ENCODE peak calls at places on chromosomes 4 and X, in ten cellular contexts. I is breast epithelium, W is NB4, F is coronary artery, J is AG09309, U is heart left ventricle, O is left lung, M is cardiac muscle cell, K is AG04450, Z is gastrocnemius medialis. Q is an unnamed sample.

GRCh38 chr4:77104405-77105292 is 28.9 kb upstream of the CCNI start:
- DNase-seq in U (peak), Z (peak), J (no peak), K (no peak), O (peak), F (peak), W (no peak), I (peak), M (peak), Q (no peak)

GRCh38 chr4:136864580-136865185 is 667.6 kb downstream of the PCDH18 start:
- DNase-seq in I (no peak), F (no peak), O (no peak), K (peak), J (peak), W (peak), U (no peak), M (peak), Z (no peak), Q (peak)

GRCh38 chr4:73726000-73726399 is 14.4 kb upstream of the CXCL8 start:
- DNase-seq in U (no peak), W (no peak), F (no peak), I (no peak), O (no peak), M (peak), J (no peak), Z (no peak), K (peak), Q (no peak)

GRCh38 chr4:23855912-23856605 is 33.8 kb downstream of the PPARGC1A start:
- DNase-seq in J (no peak), U (no peak), K (no peak), F (no peak), M (peak), I (no peak), W (no peak), Z (no peak), O (no peak), Q (no peak)

GRCh38 chrX:29627833-29628232 is 587.5 kb upstream of the MAGEB2 start:
- DNase-seq in F (no peak), Z (no peak), U (no peak), M (peak), W (no peak), J (no peak), I (no peak), K (no peak), O (no peak), Q (no peak)

GRCh38 chr4:4866124-4866832 is 6.8 kb downstream of the MSX1 start:
- DNase-seq in F (no peak), M (peak), O (no peak), K (no peak), W (no peak), Z (no peak), U (peak), I (no peak), J (no peak), Q (no peak)

GRCh38 chrX:34917146-34917545 is 25.4 kb upstream of the FAM47B start:
- DNase-seq in I (no peak), M (no peak), F (no peak), Z (no peak), K (no peak), U (no peak), O (no peak), J (no peak), W (no peak), Q (no peak)

GRCh38 chr4:72604324-72604723 is 35.3 kb upstream of the ADAMTS3 start:
- DNase-seq in W (no peak), J (no peak), K (no peak), O (no peak), M (peak), Z (no peak), F (no peak), U (no peak), I (peak), Q (no peak)

GRCh38 chrX:37350034-37350365 is 836 bp downstream of the PRRG1 start:
- DNase-seq in U (no peak), K (no peak), Z (peak), O (no peak), J (no peak), M (peak), I (no peak), W (no peak), F (no peak), Q (no peak)

GRCh38 chr4:8010618-8011017 is 71.0 kb upstream of the AFAP1 start:
- DNase-seq in M (peak), I (no peak), J (no peak), O (peak), F (no peak), W (no peak), K (no peak), Z (no peak), U (no peak), Q (no peak)

GRCh38 chr4:93730251-93730650 is 98.3 kb upstream of the ATOH1 start:
- DNase-seq in W (no peak), F (no peak), K (no peak), J (no peak), O (no peak), U (no peak), Z (no peak), I (no peak), M (no peak), Q (no peak)

GRCh38 chr4:89556596-89557305 is 249.2 kb upstream of the GPRIN3 start:
- DNase-seq in O (no peak), W (no peak), Z (no peak), K (no peak), M (peak), I (no peak), F (no peak), U (no peak), J (no peak), Q (no peak)

GRCh38 chr4:176238819-176239218 is 30.2 kb downstream of the ASB5 start:
- DNase-seq in Z (peak), F (no peak), O (no peak), K (no peak), W (no peak), U (no peak), I (no peak), J (peak), M (no peak), Q (no peak)

GRCh38 chr4:149999485-150000074 is 78.7 kb upstream of the DCLK2 start:
- DNase-seq in U (peak), I (no peak), M (peak), W (peak), O (no peak), F (no peak), Z (peak), K (peak), J (peak), Q (no peak)

GRCh38 chr4:186844059-186844681 is 120.5 kb upstream of the FAT1 start:
- DNase-seq in U (peak), J (peak), Z (no peak), O (no peak), W (no peak), F (no peak), M (peak), K (peak), I (no peak), Q (no peak)

GRCh38 chr4:121827851-121828250 is 4.2 kb upstream of the CCNA2 start:
- DNase-seq in O (no peak), K (no peak), Z (no peak), W (no peak), U (no peak), I (no peak), F (no peak), M (peak), J (peak), Q (no peak)

GRCh38 chr4:89000844-89001360 is 56.1 kb downstream of the FAM13A start:
- DNase-seq in I (no peak), J (no peak), U (no peak), O (no peak), M (peak), K (no peak), W (peak), F (no peak), Z (no peak), Q (no peak)

GRCh38 chr4:110851989-110852388 is 229.1 kb upstream of the PITX2 start:
- DNase-seq in O (no peak), W (no peak), M (no peak), K (no peak), U (no peak), Z (no peak), I (no peak), J (no peak), F (no peak), Q (no peak)

GRCh38 chrX:13694983-13695382 is 6.1 kb downstream of the RAB9A start:
- DNase-seq in U (no peak), O (no peak), I (no peak), W (no peak), J (no peak), Z (no peak), M (no peak), F (no peak), K (no peak), Q (no peak)

GRCh38 chrX:40460926-40461325 is 119.8 kb upstream of the ATP6AP2 start:
- DNase-seq in K (no peak), J (no peak), Z (no peak), O (no peak), M (no peak), I (no peak), F (no peak), U (no peak), W (no peak), Q (no peak)

GRCh38 chrX:154026136-154026806 is 6.6 kb upstream of the IRAK1 start:
- DNase-seq in Z (no peak), M (no peak), K (no peak), W (no peak), F (no peak), O (no peak), U (no peak), I (no peak), J (no peak), Q (no peak)

GRCh38 chrX:65528293-65528692 is 6.3 kb downstream of the LAS1L start:
- DNase-seq in M (no peak), K (no peak), U (no peak), F (no peak), I (no peak), J (no peak), W (no peak), Z (no peak), O (no peak), Q (no peak)

GRCh38 chr4:4202510-4202909 is 24.2 kb downstream of the OTOP1 start:
- DNase-seq in U (no peak), M (no peak), J (no peak), K (no peak), Z (no peak), F (no peak), O (no peak), W (no peak), I (no peak), Q (no peak)

GRCh38 chr4:70721747-70722146 is at the start of gene RUFY3:
- DNase-seq in J (peak), U (peak), I (no peak), M (peak), W (no peak), K (peak), Z (no peak), F (no peak), O (no peak), Q (no peak)

GRCh38 chr4:139017861-139018260 is 2.3 kb downstream of the NOCT start:
- DNase-seq in U (no peak), M (peak), I (no peak), O (no peak), F (no peak), K (no peak), Z (no peak), J (no peak), W (peak), Q (no peak)

GRCh38 chr4:85825937-85826678 is 351.2 kb downstream of the ARHGAP24 start:
- DNase-seq in F (peak), Z (no peak), U (peak), M (peak), O (peak), I (no peak), J (peak), W (peak), K (peak), Q (no peak)

GRCh38 chrX:3191186-3191585 is 149.9 kb downstream of the ARSF start:
- DNase-seq in K (no peak), I (no peak), M (no peak), J (peak), W (no peak), F (no peak), Z (no peak), U (no peak), O (no peak), Q (no peak)

GRCh38 chrX:107146670-107147069 is 28.0 kb upstream of the RBM41 start:
- DNase-seq in M (peak), J (no peak), F (no peak), I (no peak), Z (no peak), W (peak), U (no peak), O (no peak), K (no peak), Q (no peak)

GRCh38 chr4:69098470-69098869 is 2.2 kb downstream of the UGT2B7 start:
- DNase-seq in K (no peak), U (no peak), F (no peak), W (no peak), J (no peak), I (no peak), M (no peak), Z (no peak), O (no peak), Q (no peak)

GRCh38 chr4:152850377-152850776 is 70.6 kb downstream of the ARFIP1 start:
- DNase-seq in F (no peak), K (no peak), W (peak), Z (peak), M (peak), J (no peak), I (peak), U (no peak), O (peak), Q (peak)

GRCh38 chr4:2862528-2862927 is 18.9 kb downstream of the ADD1 start:
- DNase-seq in F (no peak), Z (peak), K (no peak), I (no peak), J (no peak), O (no peak), U (no peak), M (no peak), W (no peak), Q (no peak)

GRCh38 chr4:144599621-144600020 is 46.3 kb upstream of the HHIP start:
- DNase-seq in K (no peak), M (peak), I (no peak), Z (no peak), W (no peak), O (no peak), J (no peak), U (no peak), F (no peak), Q (no peak)

GRCh38 chrX:100928660-100929613 is at the start of gene XKRX:
- DNase-seq in M (peak), J (no peak), O (peak), K (no peak), F (no peak), W (no peak), I (peak), Z (no peak), U (peak), Q (peak)

GRCh38 chr4:112510468-112511293 is 5.3 kb downstream of the NEUROG2 start:
- DNase-seq in I (no peak), K (no peak), F (no peak), U (no peak), Z (no peak), W (no peak), M (no peak), O (no peak), J (no peak), Q (no peak)

GRCh38 chr4:7905461-7905915 is 34.2 kb downstream of the AFAP1 start:
- DNase-seq in I (no peak), F (no peak), K (no peak), W (no peak), M (peak), J (peak), U (peak), Z (no peak), O (no peak), Q (no peak)

GRCh38 chrX:49053223-49054072 is 5.4 kb upstream of the CCDC120 start:
- DNase-seq in K (no peak), U (peak), F (no peak), M (peak), I (no peak), Z (no peak), J (no peak), W (no peak), O (peak), Q (peak)

GRCh38 chr4:137545461-137545861 is 13.2 kb upstream of the PCDH18 start:
- DNase-seq in K (peak), W (no peak), Z (no peak), M (peak), U (no peak), O (no peak), F (no peak), J (peak), I (no peak), Q (no peak)

GRCh38 chr4:92814677-92815076 is 510.9 kb downstream of the GRID2 start:
- DNase-seq in O (no peak), M (no peak), I (no peak), F (no peak), J (no peak), U (no peak), K (no peak), Z (no peak), W (no peak), Q (no peak)

GRCh38 chr4:133581971-133582619 is 433.0 kb downstream of the PCDH10 start:
- DNase-seq in K (no peak), W (no peak), I (no peak), F (no peak), U (no peak), J (no peak), Z (no peak), M (peak), O (no peak), Q (no peak)
- TF ChIP-seq CTCF in K (no peak), W (no peak), I (no peak), F (no peak), U (no peak), J (no peak), Z (no peak), M (no peak), O (no peak), Q (no peak)

DNA sequence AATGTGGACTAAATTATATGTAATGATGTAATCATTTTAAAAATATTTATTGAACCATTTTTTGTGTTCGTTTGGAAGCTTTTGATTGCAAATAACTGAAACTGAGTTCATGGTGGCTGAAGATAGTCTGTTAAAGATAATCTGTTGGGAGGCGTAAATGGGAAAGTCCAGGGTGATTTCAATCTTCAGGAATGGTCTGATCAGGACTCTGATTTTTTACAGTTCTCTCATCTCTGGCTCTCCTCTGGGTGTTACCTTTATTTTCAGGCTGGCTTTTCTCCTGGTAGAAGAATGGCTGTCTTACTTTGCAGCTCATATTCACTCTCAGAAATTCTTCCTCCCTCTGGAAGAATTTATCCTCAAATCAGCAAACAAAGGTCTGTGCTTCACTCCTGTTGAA is 199.0 kb upstream of the LEF1 start:
- DNase-seq in U (no peak), F (no peak), K (no peak), I (no peak), O (no peak), Z (no peak), J (no peak), W (no peak), M (no peak), Q (no peak)
- TF ChIP-seq CTCF in U (no peak), F (no peak), K (no peak), I (no peak), O (no peak), Z (no peak), J (no peak), W (no peak), M (no peak), Q (no peak)

GRCh38 chr4:6747690-6748068 is 31.7 kb downstream of the BLOC1S4 start:
- DNase-seq in U (no peak), J (no peak), K (no peak), M (no peak), W (no peak), F (no peak), O (peak), I (no peak), Z (no peak), Q (no peak)
- TF ChIP-seq CTCF in U (no peak), J (no peak), K (no peak), M (no peak), W (no peak), F (no peak), O (no peak), I (no peak), Z (no peak), Q (no peak)

DNA sequence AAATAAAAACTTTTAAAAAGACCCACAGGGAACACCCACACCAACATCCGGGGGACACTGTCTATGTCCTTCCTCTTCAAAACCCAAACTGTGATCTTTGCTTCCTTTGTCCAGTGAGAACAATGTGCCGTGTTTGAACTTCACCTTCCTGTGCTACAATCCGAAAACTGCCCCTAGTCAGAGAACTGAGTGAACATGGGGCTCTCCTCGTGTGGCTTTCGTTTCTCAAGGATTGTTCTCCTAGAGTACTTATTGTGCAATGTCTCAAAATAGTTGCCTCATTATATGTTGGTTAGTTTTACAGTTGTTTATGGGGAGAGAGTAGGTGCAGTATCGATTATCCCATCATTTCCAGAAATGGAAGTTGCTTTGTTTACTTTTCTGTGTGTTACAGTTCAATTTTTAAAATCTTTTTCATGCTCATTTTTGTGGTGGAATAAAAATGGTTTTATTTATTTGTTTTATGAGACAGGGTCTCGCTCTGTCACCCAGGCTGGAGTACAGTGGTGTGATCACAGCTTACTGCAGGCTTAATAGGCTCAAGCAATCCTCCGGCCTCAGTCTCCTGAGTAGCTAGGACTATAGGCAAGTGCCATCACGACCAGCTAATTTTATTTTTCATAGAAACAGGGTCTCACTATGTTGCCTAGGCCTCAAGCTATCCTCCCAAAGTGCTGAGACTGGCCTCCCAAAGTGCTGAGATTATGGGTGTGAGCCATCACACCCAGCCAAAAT is 29.9 kb downstream of the RBMX start:
- DNase-seq in M (peak), W (peak), Z (peak), O (no peak), J (no peak), I (no peak), F (no peak), K (no peak), U (no peak), Q (no peak)
- TF ChIP-seq CTCF in M (no peak), W (no peak), Z (no peak), O (no peak), J (no peak), I (no peak), F (no peak), K (no peak), U (no peak), Q (no peak)

GRCh38 chr4:154588198-154588597 is 2.3 kb downstream of the FGA start:
- DNase-seq in I (no peak), U (no peak), F (no peak), K (no peak), W (no peak), M (no peak), Z (no peak), O (no peak), J (no peak), Q (no peak)
- TF ChIP-seq CTCF in I (no peak), U (no peak), F (no peak), K (no peak), W (no peak), M (no peak), Z (no peak), O (no peak), J (no peak), Q (no peak)

GRCh38 chrX:21766101-21766500 is 8.2 kb upstream of the SMPX start:
- DNase-seq in I (no peak), J (no peak), K (no peak), U (no peak), O (no peak), M (no peak), F (no peak), Z (no peak), W (no peak), Q (no peak)

GRCh38 chrX:21770631-21771321 is 12.9 kb upstream of the SMPX start:
- DNase-seq in W (no peak), O (no peak), J (no peak), Z (no peak), F (no peak), U (no peak), M (no peak), K (no peak), I (no peak), Q (no peak)
- TF ChIP-seq CTCF in W (peak), O (no peak), J (no peak), Z (no peak), F (no peak), U (no peak), M (no peak), K (no peak), I (no peak), Q (no peak)

Q was measured in activated CD8-positive, alpha-beta T cell treated with anti-CD3 and anti-CD28 coated beads for 36 hours.